ENCODE peak calls at places on chromosome 22, in four cellular contexts. P, S, V and Q are unnamed samples.

GRCh38 chr22:42324991-42325710 is 54.7 kb upstream of the TCF20 start:
- DNase-seq in V (no peak), S (no peak), P (no peak), Q (no peak)

GRCh38 chr22:50011447-50012200 is 941 bp downstream of the IL17REL start:
- DNase-seq in V (no peak), S (no peak), P (no peak), Q (no peak)

GRCh38 chr22:48866906-48867597 is 960.6 kb downstream of the BRD1 start:
- DNase-seq in P (no peak), S (no peak), V (no peak), Q (no peak)

GRCh38 chr22:23696326-23696851 is 5.6 kb downstream of the RGL4 start:
- DNase-seq in S (no peak), V (no peak), P (no peak), Q (no peak)

GRCh38 chr22:20036119-20036518 is 15.2 kb downstream of the TANGO2 start:
- DNase-seq in V (no peak), P (no peak), S (no peak), Q (no peak)

GRCh38 chr22:23216331-23217170 is 36.2 kb downstream of the BCR start:
- DNase-seq in S (no peak), P (no peak), V (no peak), Q (no peak)

GRCh38 chr22:49788492-49788891 is 39.2 kb downstream of the BRD1 start:
- DNase-seq in V (peak; percentile 49), P (no peak), S (no peak), Q (no peak)

GRCh38 chr22:50361222-50361621 is 18.1 kb downstream of the PPP6R2 start:
- DNase-seq in V (no peak), P (no peak), S (no peak), Q (no peak)

GRCh38 chr22:20904008-20904979 is 12.9 kb upstream of the CRKL start:
- DNase-seq in S (no peak), P (peak; percentile 22), V (no peak), Q (peak; percentile 87)

GRCh38 chr22:32828561-32828960 is 27.1 kb downstream of the TIMP3 start:
- DNase-seq in S (no peak), P (no peak), V (no peak), Q (no peak)

GRCh38 chr22:42646569-42647525 is 2.3 kb downstream of the CYB5R3 start:
- DNase-seq in P (no peak), S (no peak), V (peak; percentile 42), Q (no peak)

GRCh38 chr22:24290459-24290858 is 19.8 kb downstream of the SPECC1L start:
- DNase-seq in P (no peak), S (no peak), V (no peak), Q (no peak)

GRCh38 chr22:43843783-43844530 is 18.4 kb downstream of the SULT4A1 start:
- DNase-seq in V (no peak), S (no peak), P (no peak), Q (no peak)

GRCh38 chr22:36659762-36660509 is 43.6 kb downstream of the CACNG2 start:
- DNase-seq in P (peak; percentile 91), V (peak; percentile 79), S (no peak), Q (peak; percentile 78)

GRCh38 chr22:34639911-34640310 is 426.0 kb upstream of the ISX start:
- DNase-seq in V (no peak), P (no peak), S (no peak), Q (no peak)

GRCh38 chr22:44683237-44683636 is 18.8 kb upstream of the PRR5 start:
- DNase-seq in P (no peak), V (no peak), S (no peak), Q (no peak)

GRCh38 chr22:22919041-22919440 is 31.4 kb downstream of the IGLL5 start:
- DNase-seq in S (no peak), P (no peak), V (no peak), Q (no peak)

GRCh38 chr22:31272522-31273446 is 19.5 kb downstream of the PIK3IP1 start:
- DNase-seq in P (peak; percentile 32), V (peak; percentile 67), S (peak; percentile 89), Q (no peak)

GRCh38 chr22:47587361-47587760 is 824.9 kb downstream of the TBC1D22A start:
- DNase-seq in V (no peak), S (no peak), P (no peak), Q (no peak)

GRCh38 chr22:24772493-24773220 is 1.9 kb downstream of the PIWIL3 start:
- DNase-seq in P (peak; percentile 61), S (peak; percentile 83), V (peak; percentile 28), Q (no peak)

GRCh38 chr22:23077627-23078461 is 7.5 kb downstream of the GNAZ start:
- DNase-seq in S (no peak), P (no peak), V (no peak), Q (no peak)

GRCh38 chr22:49865156-49865555 is 11.5 kb downstream of the ZBED4 start:
- DNase-seq in S (no peak), P (no peak), V (no peak), Q (no peak)

GRCh38 chr22:37609240-37610152 is 862 bp downstream of the GGA1 start:
- DNase-seq in V (no peak), P (no peak), S (no peak), Q (no peak)

GRCh38 chr22:28759861-28760560 is 12.5 kb upstream of the CCDC117 start:
- DNase-seq in S (peak; percentile 28), V (no peak), P (no peak), Q (no peak)

GRCh38 chr22:37253164-37253660 is 9.1 kb upstream of the RAC2 start:
- DNase-seq in V (peak; percentile 58), S (no peak), P (no peak), Q (no peak)

GRCh38 chr22:44999687-45000086 is 10.1 kb downstream of the PHF21B start:
- DNase-seq in S (no peak), P (no peak), V (no peak), Q (no peak)

GRCh38 chr22:29080061-29080975 is 7.5 kb downstream of the KREMEN1 start:
- DNase-seq in P (no peak), V (no peak), S (no peak), Q (no peak)

GRCh38 chr22:32411388-32411787 is 659 bp downstream of the RTCB start:
- DNase-seq in P (no peak), V (peak; percentile 50), S (peak; percentile 4), Q (no peak)

GRCh38 chr22:35977136-35977535 is 51.5 kb downstream of the RBFOX2 start:
- DNase-seq in P (no peak), V (no peak), S (no peak), Q (no peak)

GRCh38 chr22:22210375-22210774 is 34.2 kb upstream of the VPREB1 start:
- DNase-seq in V (peak; percentile 41), S (no peak), P (peak; percentile 22), Q (peak; percentile 38)

GRCh38 chr22:49636649-49637048 is 191.0 kb downstream of the BRD1 start:
- DNase-seq in V (no peak), S (no peak), P (no peak), Q (no peak)

GRCh38 chr22:25069426-25069757 is 116.9 kb downstream of the KIAA1671 start:
- DNase-seq in S (no peak), V (no peak), P (no peak), Q (no peak)

GRCh38 chr22:19629331-19629719 is 85.0 kb upstream of the SEPTIN5 start:
- DNase-seq in V (no peak), S (no peak), P (no peak), Q (no peak)

GRCh38 chr22:25053153-25053805 is 100.8 kb downstream of the KIAA1671 start:
- DNase-seq in P (no peak), S (no peak), V (peak; percentile 44), Q (no peak)

GRCh38 chr22:23845661-23846469 is 7.1 kb upstream of the DERL3 start:
- DNase-seq in P (no peak), V (no peak), S (no peak), Q (no peak)

GRCh38 chr22:28398355-28398754 is 281.3 kb downstream of the TTC28 start:
- DNase-seq in V (no peak), P (no peak), S (no peak), Q (no peak)

GRCh38 chr22:16962501-16962900 is 45.5 kb downstream of the GAB4 start:
- DNase-seq in P (no peak), S (no peak), V (no peak), Q (no peak)

GRCh38 chr22:16961477-16962186 is 46.4 kb downstream of the GAB4 start:
- DNase-seq in P (no peak), V (no peak), S (no peak), Q (no peak)

GRCh38 chr22:16959345-16959930 is 48.6 kb downstream of the GAB4 start:
- DNase-seq in S (no peak), P (no peak), V (no peak), Q (no peak)

GRCh38 chr22:16960220-16960883 is 47.7 kb downstream of the GAB4 start:
- DNase-seq in S (no peak), V (no peak), P (no peak), Q (no peak)

GRCh38 chr22:16960884-16961249 is 47.2 kb downstream of the GAB4 start:
- DNase-seq in P (no peak), V (no peak), S (no peak), Q (no peak)
- TF ChIP-seq EZH2 in P (no peak), V (no peak), S (no peak), Q (no peak)

GRCh38 chr22:38792833-38793232 is 1.1 kb downstream of the DNAL4 start:
- DNase-seq in S (no peak), P (no peak), V (no peak), Q (no peak)
- H3K4me3 ChIP-seq in S (peak overlapping the region; percentile 76), P (peak overlapping the region; percentile 74), V (peak overlapping the region; percentile 72), Q (peak overlapping the region; percentile 73)

DNA sequence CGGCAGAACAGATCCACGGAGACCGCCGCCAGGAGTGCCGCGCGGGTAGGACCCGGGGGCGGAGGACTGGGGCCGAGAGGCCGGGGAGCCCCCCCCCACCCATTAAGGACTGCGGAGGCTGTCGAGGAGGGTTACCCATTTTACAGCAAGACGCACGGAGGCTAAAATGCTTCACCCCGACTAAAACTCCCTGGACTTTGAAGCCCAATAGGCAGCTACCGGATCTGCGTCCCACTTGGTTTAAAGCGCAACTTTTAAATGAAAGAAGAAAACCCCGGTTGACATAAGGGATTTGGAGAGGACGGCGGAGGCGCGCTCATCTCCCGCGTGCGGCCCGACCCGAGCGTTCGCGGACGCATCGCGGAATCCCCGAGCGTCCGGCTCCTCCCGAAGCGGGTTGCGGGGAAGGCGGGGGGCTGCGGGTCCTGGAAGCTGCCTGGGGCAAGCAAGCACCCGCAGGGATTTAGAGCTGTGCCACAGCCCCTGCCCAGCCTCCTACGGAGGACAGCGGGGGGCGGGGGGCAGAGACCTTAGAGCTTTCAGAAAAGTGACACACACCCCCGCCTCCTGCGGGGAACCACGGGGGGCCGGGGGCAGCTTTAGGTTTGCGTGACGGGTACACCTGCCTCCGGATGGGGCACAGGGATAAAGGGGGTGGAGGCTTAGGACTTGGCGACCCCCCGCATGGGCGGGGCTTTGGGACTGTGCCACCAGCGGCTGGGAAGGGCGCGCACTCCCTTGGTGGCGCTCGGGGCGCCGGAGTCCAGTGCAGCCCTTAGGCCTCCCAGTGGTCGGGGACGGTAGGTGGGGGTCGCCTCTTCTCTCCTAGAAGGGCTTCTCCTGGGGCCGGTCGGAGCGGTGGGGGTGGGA is 761 bp upstream of the CELSR1 start:
- DNase-seq in P (no peak), V (no peak), S (peak; percentile 79), Q (no peak)
- TF ChIP-seq EZH2 in P (no peak), V (peak; percentile 74), S (peak; percentile 58), Q (no peak)

GRCh38 chr22:46041642-46042041 is 64.7 kb upstream of the WNT7B start:
- DNase-seq in S (no peak), P (no peak), V (no peak), Q (no peak)

GRCh38 chr22:46039531-46039930 is 62.6 kb upstream of the WNT7B start:
- DNase-seq in V (no peak), S (no peak), P (no peak), Q (no peak)

GRCh38 chr22:46042786-46043185 is 65.8 kb upstream of the WNT7B start:
- DNase-seq in P (no peak), V (no peak), S (no peak), Q (no peak)

GRCh38 chr22:46038516-46039430 is 61.8 kb upstream of the WNT7B start:
- DNase-seq in S (no peak), V (no peak), P (no peak), Q (no peak)

GRCh38 chr22:46040471-46041465 is 63.8 kb upstream of the WNT7B start:
- DNase-seq in P (no peak), V (no peak), S (no peak), Q (no peak)
- H3K4me3 ChIP-seq in P (no peak overlapping the region), V (no peak overlapping the region), S (no peak overlapping the region), Q (peak overlapping the region; percentile 68)